ENCODE peak calls at places on chromosome 9, in four cellular contexts. D is GM12878, Q is K562, G is GM12891. U is an unnamed sample.

GRCh38 chr9:70031141-70031545 is 12.5 kb upstream of the MAMDC2 start:
- DNase-seq in D (no peak), Q (no peak), G (no peak), U (no peak)

GRCh38 chr9:37902804-37903580 is 935 bp downstream of the SLC25A51 start:
- DNase-seq in D (no peak), Q (peak; percentile 55), G (no peak), U (no peak)

GRCh38 chr9:126643945-126644527 is 30.3 kb downstream of the LMX1B start:
- DNase-seq in D (no peak), Q (no peak), G (no peak), U (no peak)

GRCh38 chr9:128940271-128940921 is 7.0 kb downstream of the DOLK start:
- DNase-seq in D (no peak), Q (no peak), G (no peak), U (no peak)

GRCh38 chr9:23826120-23826629 is at the start of gene ELAVL2:
- DNase-seq in D (peak; percentile 26), Q (no peak), G (no peak), U (no peak)

GRCh38 chr9:22863736-22864135 is 417.1 kb downstream of the DMRTA1 start:
- DNase-seq in D (no peak), Q (no peak), G (no peak), U (no peak)

GRCh38 chr9:76621011-76621410 is 143.2 kb upstream of the PCA3 start:
- DNase-seq in D (no peak), Q (no peak), G (no peak), U (no peak)

GRCh38 chr9:35774907-35775635 is 16.3 kb upstream of the NPR2 start:
- DNase-seq in D (no peak), Q (no peak), G (no peak), U (peak; percentile 83)

GRCh38 chr9:34179528-34180138 is 790 bp downstream of the UBAP1 start:
- DNase-seq in D (no peak), Q (no peak), G (peak; percentile 28), U (no peak)

GRCh38 chr9:110782701-110783100 is 114.1 kb downstream of the MUSK start:
- DNase-seq in D (no peak), Q (no peak), G (no peak), U (no peak)

GRCh38 chr9:114852050-114852594 is 46.3 kb upstream of the TNFSF15 start:
- DNase-seq in D (no peak), Q (no peak), G (no peak), U (peak; percentile 90)

GRCh38 chr9:133701321-133701980 is 36.7 kb downstream of the SARDH start:
- DNase-seq in D (no peak), Q (no peak), G (no peak), U (no peak)

GRCh38 chr9:11328326-11328725 is 715.5 kb upstream of the PTPRD start:
- DNase-seq in D (no peak), Q (no peak), G (no peak), U (no peak)

GRCh38 chr9:111668026-111668573 is 6.7 kb downstream of the GNG10 start:
- DNase-seq in D (no peak), Q (no peak), G (no peak), U (no peak)

GRCh38 chr9:134469041-134469875 is 143.0 kb downstream of the RXRA start:
- DNase-seq in D (no peak), Q (no peak), G (no peak), U (no peak)

GRCh38 chr9:83511051-83511450 is 27.1 kb downstream of the FRMD3 start:
- DNase-seq in D (peak; percentile 34), Q (no peak), G (peak; percentile 5), U (peak; percentile 38)

GRCh38 chr9:72509635-72510034 is 11.8 kb upstream of the TMC1 start:
- DNase-seq in D (peak; percentile 51), Q (no peak), G (no peak), U (no peak)

GRCh38 chr9:116497081-116497480 is 190.0 kb upstream of the TRIM32 start:
- DNase-seq in D (no peak), Q (no peak), G (no peak), U (no peak)

GRCh38 chr9:71179183-71179582 is 57.8 kb upstream of the TRPM3 start:
- DNase-seq in D (no peak), Q (no peak), G (no peak), U (no peak)

GRCh38 chr9:85224729-85225128 is 517.0 kb downstream of the AGTPBP1 start:
- DNase-seq in D (no peak), Q (no peak), G (no peak), U (no peak)

GRCh38 chr9:76572205-76572550 is 113.2 kb downstream of the GCNT1 start:
- DNase-seq in D (no peak), Q (no peak), G (no peak), U (no peak)

GRCh38 chr9:132381966-132382541 is 24.6 kb downstream of the TTF1 start:
- DNase-seq in D (peak; percentile 90), Q (no peak), G (no peak), U (no peak)
- TF ChIP-seq POLR2AphosphoS5 in D (peak; percentile 52), Q (no peak), G (peak; percentile 50), U (no peak)

DNA sequence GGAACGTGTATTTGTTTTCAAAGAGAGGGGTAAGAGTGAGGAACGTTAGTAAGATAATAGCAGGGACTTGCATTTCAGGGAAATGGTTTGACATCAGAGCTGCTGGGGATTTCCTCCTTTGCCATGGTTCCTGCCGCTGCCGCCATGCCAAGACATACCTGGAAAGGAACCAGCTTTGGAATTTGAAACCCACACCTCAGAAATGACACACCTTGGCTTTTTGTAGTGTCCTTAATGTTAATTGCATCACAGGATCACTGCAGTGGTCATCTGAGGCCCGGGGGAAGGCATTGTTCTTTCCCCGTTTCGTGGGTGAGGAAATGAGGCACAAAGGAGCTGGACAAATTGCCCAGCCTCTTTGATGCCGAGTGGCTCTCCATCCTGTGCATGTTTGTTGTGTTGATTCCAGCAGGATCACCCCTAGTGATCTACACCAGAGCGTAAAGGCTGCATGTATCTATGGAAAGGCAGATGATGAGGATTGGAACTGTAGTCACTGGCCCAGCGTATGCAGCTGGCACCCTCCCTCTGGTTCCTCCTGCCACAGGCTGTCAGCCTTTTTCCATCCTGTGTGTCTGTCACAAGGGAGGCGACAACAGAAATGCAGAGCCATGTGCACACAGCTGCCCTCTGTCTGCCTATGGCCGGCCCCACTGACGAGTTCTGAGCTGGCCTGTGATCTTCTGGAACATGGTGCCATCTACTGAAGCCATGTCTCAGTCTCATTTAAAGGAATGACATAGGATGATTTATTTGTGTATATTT is 37.8 kb downstream of the SLC46A2 start:
- DNase-seq in D (no peak), Q (no peak), G (no peak), U (peak; percentile 25)
- TF ChIP-seq SPI1 in D (no peak), Q (no peak), G (no peak), U (no peak)

GRCh38 chr9:124222918-124223720 is 34.6 kb upstream of the NEK6 start:
- DNase-seq in D (no peak), Q (no peak), G (no peak), U (peak; percentile 98)
- TF ChIP-seq POLR2AphosphoS5 in D (no peak), Q (no peak), G (no peak), U (peak; percentile 88)

DNA sequence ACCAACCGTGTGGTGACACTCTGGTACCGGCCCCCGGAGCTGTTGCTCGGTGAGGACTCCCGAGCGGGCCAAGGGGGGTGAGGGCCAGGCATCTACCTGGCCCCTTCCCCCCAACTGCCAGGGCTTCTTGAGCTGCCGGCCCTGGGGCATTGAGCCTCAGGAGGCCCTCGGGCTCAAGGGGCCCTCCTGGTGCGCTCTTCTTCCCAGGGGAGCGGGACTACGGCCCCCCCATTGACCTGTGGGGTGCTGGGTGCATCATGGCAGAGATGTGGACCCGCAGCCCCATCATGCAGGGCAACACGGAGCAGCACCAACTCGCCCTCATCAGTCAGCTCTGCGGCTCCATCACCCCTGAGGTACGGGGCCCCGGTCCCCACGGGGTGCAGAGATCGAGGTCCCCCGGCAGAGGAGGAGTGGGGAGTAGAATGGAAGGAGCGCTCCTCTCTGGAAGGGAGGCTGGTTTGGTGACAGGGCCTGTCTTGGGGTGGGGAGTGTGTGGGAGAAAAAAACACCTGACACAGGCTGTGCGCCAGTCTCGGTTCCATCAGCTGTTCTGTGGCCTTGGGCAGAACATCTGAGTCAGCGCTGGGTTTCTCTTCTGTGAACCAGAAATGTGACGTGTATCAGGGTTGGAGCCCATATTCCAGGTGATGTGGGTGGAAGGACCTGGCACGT is 2.6 kb downstream of the CDK9 start:
- DNase-seq in D (no peak), Q (no peak), G (no peak), U (no peak)
- TF ChIP-seq SPI1 in D (no peak), Q (no peak), G (no peak), U (no peak)

GRCh38 chr9:81552571-81552970 is 136.8 kb downstream of the TLE1 start:
- DNase-seq in D (no peak), Q (no peak), G (no peak), U (no peak)
- TF ChIP-seq POLR2AphosphoS5 in D (no peak), Q (no peak), G (no peak), U (no peak)

GRCh38 chr9:18767141-18767540 is 265.9 kb downstream of the SAXO1 start:
- DNase-seq in D (no peak), Q (no peak), G (no peak), U (no peak)
- TF ChIP-seq SPI1 in D (no peak), Q (no peak), G (no peak), U (no peak)